ENCODE peak calls at places on chromosomes 6 and 20, in nine cellular contexts. P, U, H, T, F, V, B, A and N are unnamed samples.

GRCh38 chr6:163667372-163668060 is 253.0 kb downstream of the QKI start:
- DNase-seq in P (no peak), U (no peak), H (peak), T (no peak), F (no peak), V (no peak), B (peak), A (peak), N (no peak)

GRCh38 chr6:168895102-168895812 is 358.4 kb downstream of the THBS2 start:
- DNase-seq in P (peak), U (peak), H (peak), T (peak), F (peak), V (peak), B (peak), A (peak), N (peak)

GRCh38 chr6:28742668-28743270 is 181.0 kb downstream of the TRIM27 start:
- DNase-seq in P (no peak), U (no peak), H (peak), T (no peak), F (no peak), V (peak), B (no peak), A (peak), N (no peak)

GRCh38 chr6:40986364-40986763 is 52.7 kb downstream of the UNC5CL start:
- DNase-seq in P (no peak), U (no peak), H (no peak), T (no peak), F (no peak), V (no peak), B (no peak), A (no peak), N (no peak)

GRCh38 chr6:43242908-43243648 is at the start of gene TTBK1:
- DNase-seq in P (no peak), U (no peak), H (no peak), T (no peak), F (no peak), V (no peak), B (no peak), A (no peak), N (no peak)

GRCh38 chr6:32825966-32826365 is 9.2 kb upstream of the HLA-DOB start:
- DNase-seq in P (no peak), U (peak), H (peak), T (no peak), F (no peak), V (peak), B (no peak), A (peak), N (no peak)

GRCh38 chr20:44496976-44497375 is 21.3 kb downstream of the TTPAL start:
- DNase-seq in P (no peak), U (no peak), H (peak), T (no peak), F (no peak), V (peak), B (no peak), A (peak), N (no peak)

GRCh38 chr20:61759286-61760065 is 306.2 kb downstream of the TAF4 start:
- DNase-seq in P (no peak), U (no peak), H (no peak), T (no peak), F (no peak), V (no peak), B (no peak), A (no peak), N (no peak)

GRCh38 chr20:33724439-33725094 is 4.5 kb upstream of the PXMP4 start:
- DNase-seq in P (no peak), U (no peak), H (peak), T (no peak), F (no peak), V (no peak), B (no peak), A (no peak), N (no peak)

GRCh38 chr6:149636116-149636515 is 12.4 kb downstream of the KATNA1 start:
- DNase-seq in P (no peak), U (no peak), H (peak), T (no peak), F (no peak), V (no peak), B (no peak), A (peak), N (no peak)

GRCh38 chr20:42179768-42180167 is 561.6 kb upstream of the CHD6 start:
- DNase-seq in P (no peak), U (peak), H (no peak), T (no peak), F (no peak), V (no peak), B (no peak), A (no peak), N (no peak)

GRCh38 chr20:38804682-38805501 is 605 bp upstream of the PPP1R16B start:
- DNase-seq in P (no peak), U (no peak), H (peak), T (no peak), F (no peak), V (no peak), B (peak), A (no peak), N (no peak)

DNA sequence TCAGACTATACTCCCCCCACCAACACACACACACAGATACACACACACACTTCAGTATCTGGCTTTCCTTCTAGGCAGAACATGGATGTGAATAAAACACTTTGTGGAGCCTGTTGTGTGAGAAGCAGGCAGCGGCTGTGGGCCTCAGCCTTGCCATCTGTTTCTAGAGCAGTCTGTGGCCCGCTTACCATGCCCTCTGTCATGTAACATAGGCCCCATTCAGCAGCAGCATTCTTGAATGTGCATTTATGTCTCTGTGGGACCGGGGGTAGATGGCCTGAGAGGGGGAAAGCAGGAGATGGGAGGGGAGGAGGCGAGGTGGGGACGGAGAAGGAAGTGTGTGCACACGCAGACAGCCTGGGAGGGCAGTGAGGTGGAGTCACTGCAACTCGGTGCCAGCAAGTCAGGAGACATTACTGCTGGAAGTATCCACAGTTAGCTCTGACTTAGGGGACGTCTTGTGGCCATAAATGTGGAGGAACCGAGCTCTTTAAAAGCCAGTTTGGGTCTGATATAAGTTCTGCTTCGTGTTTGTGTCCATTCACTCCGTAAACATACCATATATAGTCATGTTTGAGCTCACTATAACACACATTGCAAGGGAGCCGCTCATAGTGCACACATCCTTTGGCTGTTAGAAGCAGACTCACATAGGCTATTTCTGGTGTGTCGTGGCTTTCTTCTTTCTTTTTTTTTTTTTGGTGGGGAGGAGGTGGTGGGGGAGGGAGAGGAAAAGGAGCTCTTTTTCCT is 38.5 kb downstream of the RREB1 start:
- DNase-seq in P (peak), U (no peak), H (peak), T (peak), F (peak), V (peak), B (peak), A (peak), N (no peak)
- H3K4me3 ChIP-seq in P (no peak), U (no peak), H (no peak), T (no peak), F (no peak), V (no peak), B (no peak), A (no peak), N (no peak)

DNA sequence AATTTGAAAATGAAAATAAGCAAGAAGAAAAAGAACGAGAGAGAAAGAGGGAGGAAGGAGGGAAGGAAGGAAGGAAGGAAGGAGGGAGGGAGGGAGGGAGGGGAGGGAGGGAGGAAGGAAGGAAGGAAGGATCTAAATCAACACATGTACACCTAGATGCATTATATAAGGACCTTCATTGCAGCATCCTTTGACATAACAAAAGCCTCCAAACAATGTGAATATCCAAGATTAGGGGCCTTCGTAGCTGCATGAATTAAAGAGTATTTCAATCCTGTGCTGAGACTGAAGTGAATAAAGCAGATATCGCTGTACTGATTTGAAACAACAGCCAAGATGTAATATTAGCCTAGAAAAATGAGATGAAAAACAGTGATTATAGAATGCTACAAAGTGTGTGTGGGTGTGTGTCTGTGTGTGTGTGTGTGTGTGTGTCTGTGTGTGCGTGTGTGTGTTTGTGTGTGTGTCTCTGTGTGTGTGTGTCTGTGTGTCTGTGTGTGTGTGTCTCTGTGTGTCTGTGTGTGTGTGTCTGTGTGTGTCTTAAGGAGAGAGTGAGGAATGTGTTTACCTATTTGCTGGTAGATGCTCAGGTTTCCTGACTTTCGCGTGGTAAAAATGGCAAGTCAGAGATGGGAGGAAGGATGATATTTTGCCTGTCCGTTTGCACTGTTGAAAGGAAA is 129.0 kb upstream of the PTPN1 start:
- DNase-seq in P (no peak), U (no peak), H (no peak), T (no peak), F (no peak), V (no peak), B (no peak), A (no peak), N (no peak)
- TF ChIP-seq CTCF in P (no peak), U (no peak), H (no peak), T (no peak), F (no peak), V (no peak), B (no peak), A (no peak), N (no peak)

DNA sequence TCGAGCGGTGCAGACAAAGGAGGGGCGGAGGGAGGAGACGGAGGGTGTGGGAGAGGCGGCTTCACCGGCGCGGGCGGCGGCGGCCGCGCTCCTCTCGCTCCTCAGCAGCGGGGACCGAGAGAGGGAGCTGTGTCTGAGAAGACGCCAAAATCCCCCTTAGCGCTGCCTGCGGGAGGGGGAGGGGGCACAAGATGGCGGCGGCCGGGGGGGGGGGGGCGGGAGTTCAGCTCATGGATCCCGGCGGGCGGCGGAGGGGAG is 260 bp downstream of the ADNP start:
- DNase-seq in P (no peak), U (no peak), H (no peak), T (no peak), F (no peak), V (no peak), B (no peak), A (no peak), N (no peak)
- H3K4me3 ChIP-seq in P (peak), U (peak), H (peak), T (peak), F (peak), V (peak), B (peak), A (peak), N (peak)

DNA sequence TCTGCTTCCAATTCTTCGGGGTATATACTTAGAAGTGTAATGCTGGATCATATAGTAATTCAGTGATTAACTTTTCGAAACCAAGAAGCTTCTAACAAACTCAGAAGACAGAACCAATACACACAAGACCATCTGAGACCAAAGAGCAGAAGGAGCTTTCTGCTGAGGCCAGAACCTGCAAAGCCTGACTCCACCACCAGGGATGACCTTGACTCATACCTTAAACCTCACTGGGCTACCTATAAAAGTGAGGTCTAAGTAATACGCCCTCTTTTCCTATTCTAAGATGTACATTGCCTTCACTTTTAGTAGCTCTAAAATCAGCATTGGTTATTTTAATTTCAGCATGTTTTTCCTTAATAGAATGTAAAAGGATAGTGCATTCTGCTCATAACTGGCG is 84.8 kb downstream of the FOXF2 start:
- DNase-seq in P (no peak), U (no peak), H (no peak), T (no peak), F (no peak), V (no peak), B (no peak), A (no peak), N (no peak)
- TF ChIP-seq CTCF in P (peak), U (no peak), H (no peak), T (no peak), F (no peak), V (no peak), B (no peak), A (no peak), N (peak)

DNA sequence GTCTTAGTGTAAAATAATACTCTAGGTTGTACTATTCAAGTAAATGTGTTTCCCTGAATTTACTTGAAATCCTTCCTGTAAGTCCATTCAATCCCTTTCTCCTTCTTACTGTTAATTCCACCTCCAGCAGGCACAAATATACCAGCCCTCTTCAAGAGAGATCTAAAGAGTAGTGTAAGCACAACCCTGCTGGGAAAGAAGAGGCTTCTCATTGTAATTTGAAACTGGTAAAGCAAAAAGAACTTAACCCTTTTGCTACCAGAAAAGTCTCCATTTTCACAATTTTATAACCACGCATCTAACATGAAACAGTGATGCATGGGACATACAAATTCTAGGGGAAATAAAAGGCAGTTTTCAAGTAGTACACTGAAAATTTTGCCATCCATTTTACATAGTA is at the start of gene BMP5:
- DNase-seq in P (no peak), U (peak), H (no peak), T (no peak), F (no peak), V (no peak), B (no peak), A (peak), N (no peak)
- H3K4me3 ChIP-seq in P (no peak), U (peak), H (no peak), T (no peak), F (no peak), V (no peak), B (peak), A (peak), N (no peak)

GRCh38 chr6:26484161-26484560 is 15.9 kb upstream of the BTN1A1 start:
- DNase-seq in P (no peak), U (no peak), H (no peak), T (no peak), F (no peak), V (no peak), B (no peak), A (no peak), N (no peak)

GRCh38 chr6:26483727-26484126 is 16.4 kb upstream of the BTN1A1 start:
- DNase-seq in P (no peak), U (no peak), H (no peak), T (no peak), F (no peak), V (no peak), B (no peak), A (no peak), N (no peak)

GRCh38 chr6:26478985-26479278 is 21.2 kb upstream of the BTN1A1 start:
- DNase-seq in P (no peak), U (no peak), H (no peak), T (no peak), F (no peak), V (no peak), B (no peak), A (no peak), N (no peak)

GRCh38 chr6:26485401-26485800 is 14.7 kb upstream of the BTN1A1 start:
- DNase-seq in P (no peak), U (no peak), H (no peak), T (no peak), F (no peak), V (no peak), B (no peak), A (no peak), N (no peak)

DNA sequence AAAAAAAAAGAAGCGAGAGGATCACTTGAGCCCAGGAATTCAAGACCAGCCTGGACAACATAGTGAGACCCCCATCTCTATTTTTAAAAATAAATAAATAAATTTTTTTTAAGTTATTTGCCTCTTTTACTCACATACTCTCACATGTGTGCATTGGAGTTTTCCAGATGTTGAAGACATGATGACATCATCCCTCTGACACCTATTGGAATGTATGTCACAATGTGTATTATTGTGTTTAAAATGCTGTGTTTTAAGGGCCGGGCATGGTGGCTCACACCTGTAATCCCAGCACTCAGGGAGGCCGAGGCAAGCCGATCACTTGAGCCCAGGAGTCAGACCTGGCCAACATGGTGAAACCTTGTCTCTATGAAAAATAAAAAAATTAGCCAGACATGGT is 17.8 kb upstream of the BTN1A1 start:
- DNase-seq in P (no peak), U (no peak), H (no peak), T (no peak), F (no peak), V (no peak), B (no peak), A (no peak), N (no peak)
- TF ChIP-seq CTCF in P (no peak), U (no peak), H (no peak), T (no peak), F (no peak), V (no peak), B (no peak), A (no peak), N (no peak)

DNA sequence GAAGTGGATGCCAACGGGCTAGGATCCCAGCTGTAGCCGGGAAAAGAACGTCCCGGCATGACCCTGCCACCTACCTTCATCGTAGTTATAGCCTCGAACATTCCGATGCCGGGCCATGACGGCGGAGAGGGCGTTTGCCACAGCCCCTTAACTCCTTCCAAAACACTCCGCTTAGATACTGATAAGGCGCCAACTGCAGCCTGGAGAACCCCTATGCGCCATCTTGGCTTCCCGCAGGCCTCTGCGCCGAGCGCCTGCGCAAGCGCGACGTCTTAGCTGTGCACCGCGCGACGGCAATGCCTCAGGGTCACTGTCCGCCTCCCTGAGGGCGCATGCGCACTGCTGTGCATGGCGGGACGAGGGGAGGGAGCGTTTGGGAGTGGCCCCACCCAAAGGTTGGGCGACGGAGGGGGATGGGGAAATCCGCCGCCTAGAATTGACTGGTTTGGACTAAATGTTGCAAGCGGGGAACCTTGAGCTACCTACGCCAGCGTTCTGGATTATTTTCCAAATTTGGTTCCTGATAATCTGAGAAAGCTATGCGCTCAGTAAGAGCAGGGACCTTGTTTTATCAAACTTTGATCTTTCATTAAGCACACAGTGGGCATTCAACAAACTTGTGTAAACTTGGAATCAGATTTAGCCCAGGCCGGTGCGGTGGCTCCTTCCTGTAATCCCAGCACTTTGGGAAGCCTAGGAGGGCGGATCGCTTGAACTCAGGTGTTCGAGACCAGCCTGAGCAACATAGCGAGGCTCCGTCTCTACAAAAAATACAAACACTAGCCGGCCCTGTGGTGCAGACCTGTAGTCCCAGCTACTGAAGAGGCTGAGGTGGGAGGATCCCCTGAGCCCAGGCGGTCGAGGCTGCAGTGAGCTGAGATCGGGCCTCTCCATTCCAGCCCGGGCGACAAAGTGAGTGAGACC is at the start of gene HBS1L:
- DNase-seq in P (peak), U (peak), H (peak), T (peak), F (peak), V (peak), B (peak), A (peak), N (peak)
- H3K4me3 ChIP-seq in P (peak), U (peak), H (peak), T (peak), F (peak), V (peak), B (peak), A (peak), N (peak)

DNA sequence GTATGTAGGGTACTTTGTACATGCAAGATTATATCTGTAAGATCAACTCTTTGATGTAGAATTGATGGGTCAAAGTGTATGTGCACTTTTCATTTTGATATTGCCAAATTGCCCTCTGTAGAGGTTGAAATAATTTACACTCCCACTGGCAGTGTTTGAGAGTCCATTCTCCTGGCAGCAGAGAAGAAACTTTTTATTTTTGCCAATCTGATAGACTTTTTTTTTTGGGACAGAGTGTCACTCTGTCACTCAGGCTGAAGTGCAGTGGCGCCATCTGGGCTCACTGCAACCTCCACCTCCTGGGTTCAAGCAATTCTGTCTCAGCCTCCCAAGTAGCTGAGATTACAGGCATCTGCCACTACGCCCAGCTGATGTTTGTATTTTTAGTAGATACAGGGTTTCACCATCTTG is 199.2 kb downstream of the ZFAND3 start:
- DNase-seq in P (peak), U (no peak), H (no peak), T (no peak), F (peak), V (no peak), B (no peak), A (no peak), N (no peak)
- TF ChIP-seq CTCF in P (peak), U (no peak), H (no peak), T (no peak), F (no peak), V (no peak), B (no peak), A (no peak), N (no peak)

GRCh38 chr20:53208110-53208908 is 236.2 kb downstream of the TSHZ2 start:
- DNase-seq in P (no peak), U (peak), H (no peak), T (no peak), F (no peak), V (no peak), B (no peak), A (no peak), N (no peak)
- H3K4me3 ChIP-seq in P (no peak), U (no peak), H (no peak), T (no peak), F (no peak), V (no peak), B (no peak), A (no peak), N (no peak)